ENCODE peak calls at places on chromosome 1, in nine cellular contexts. L is neural progenitor cell, N is psoas muscle, G is HepG2, Y is cardiac fibroblast, V is upper lobe of right lung, K is MM.1S, J is AG04450, T is right atrium auricular region. W is an unnamed sample.

GRCh38 chr1:56502700-56503245 is 76.6 kb downstream of the PLPP3 start:
- DNase-seq in G (peak; percentile 37), T (no peak), Y (peak; percentile 87), N (no peak), K (no peak), L (no peak), J (no peak), V (no peak), W (no peak)

GRCh38 chr1:104406731-104407130 is 657.0 kb downstream of the AMY1C start:
- DNase-seq in L (no peak), N (no peak), T (no peak), V (no peak), J (no peak), G (no peak), K (no peak), Y (no peak), W (no peak)

GRCh38 chr1:54811739-54812655 is 10.9 kb upstream of the TTC22 start:
- DNase-seq in T (no peak), N (no peak), V (no peak), L (no peak), G (no peak), J (no peak), Y (no peak), K (no peak), W (no peak)

GRCh38 chr1:226549937-226550670 is 1.5 kb downstream of the STUM start:
- DNase-seq in T (no peak), L (peak; percentile 45), Y (no peak), G (no peak), N (peak; percentile 46), K (peak; percentile 52), J (no peak), V (no peak), W (no peak)

GRCh38 chr1:48691429-48692001 is 85.2 kb downstream of the BEND5 start:
- DNase-seq in J (no peak), G (no peak), K (no peak), L (no peak), V (no peak), T (no peak), Y (no peak), N (no peak), W (no peak)

GRCh38 chr1:68232354-68233148 is at the start of gene WLS:
- DNase-seq in T (peak; percentile 73), J (peak; percentile 60), G (no peak), L (peak; percentile 93), K (peak; percentile 34), N (peak; percentile 76), Y (peak; percentile 78), V (peak; percentile 89), W (peak; percentile 55)

GRCh38 chr1:178518894-178519293 is 6.0 kb downstream of the TEX35 start:
- DNase-seq in Y (no peak), L (no peak), J (no peak), K (no peak), G (no peak), V (no peak), T (no peak), N (no peak), W (no peak)

GRCh38 chr1:223007250-223007649 is 135.8 kb downstream of the TLR5 start:
- DNase-seq in K (no peak), L (no peak), Y (no peak), V (no peak), T (no peak), N (no peak), G (peak; percentile 46), J (no peak), W (peak; percentile 22)

GRCh38 chr1:26574690-26575349 is 45.3 kb downstream of the RPS6KA1 start:
- DNase-seq in L (no peak), K (no peak), T (no peak), N (peak; percentile 39), Y (peak; percentile 49), J (no peak), V (no peak), G (no peak), W (peak; percentile 29)

GRCh38 chr1:240602189-240602588 is 9.8 kb downstream of the GREM2 start:
- DNase-seq in L (no peak), Y (peak; percentile 25), V (no peak), K (no peak), J (no peak), N (no peak), G (no peak), T (no peak), W (no peak)
- TF ChIP-seq CTCF in L (no peak), Y (no peak), V (no peak), K (peak; percentile 34), J (peak; percentile 28), N (no peak), G (no peak), T (no peak), W (no peak)

DNA sequence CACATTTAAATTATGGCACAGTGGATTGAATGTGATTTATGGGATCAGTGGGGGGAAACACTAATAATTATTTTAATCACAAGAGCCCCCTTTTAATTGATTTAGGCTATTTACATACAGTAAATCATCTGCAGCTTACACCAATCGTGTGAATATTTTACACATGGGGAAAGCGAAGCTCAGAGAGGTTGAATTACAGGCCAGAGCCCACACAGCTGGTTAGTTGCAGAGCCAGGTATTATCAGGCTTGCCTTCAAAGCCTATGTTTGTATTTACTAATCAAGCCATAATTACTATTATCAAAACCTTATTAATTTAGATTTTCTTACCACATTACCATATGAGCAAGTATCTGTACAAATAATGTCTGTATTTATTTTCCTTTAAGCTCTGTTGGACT is 749 bp downstream of the SDCCAG8 start:
- DNase-seq in V (no peak), J (no peak), L (no peak), T (no peak), K (no peak), G (no peak), N (no peak), Y (no peak), W (no peak)
- H3K4me3 ChIP-seq in V (peak overlapping the region; percentile 82), J (peak overlapping the region; percentile 80), L (peak overlapping the region; percentile 64), T (peak overlapping the region; percentile 81), K (peak overlapping the region; percentile 69), G (peak overlapping the region; percentile 79), N (peak overlapping the region; percentile 87), Y (peak overlapping the region; percentile 91), W (peak overlapping the region; percentile 89)

GRCh38 chr1:206039046-206039929 is 13.7 kb upstream of the RHEX start:
- DNase-seq in V (no peak), T (no peak), G (no peak), Y (no peak), L (peak; percentile 7), J (no peak), K (peak; percentile 79), N (no peak), W (no peak)
- TF ChIP-seq CTCF in V (no peak), T (no peak), G (no peak), Y (no peak), L (no peak), J (no peak), K (no peak), N (no peak), W (no peak)

GRCh38 chr1:157659576-157660247 is 40.9 kb downstream of the FCRL3 start:
- DNase-seq in N (no peak), Y (no peak), T (no peak), L (no peak), J (no peak), V (no peak), K (peak; percentile 91), G (no peak), W (no peak)
- H3K4me3 ChIP-seq in N (no peak overlapping the region), Y (no peak overlapping the region), T (no peak overlapping the region), L (no peak overlapping the region), J (no peak overlapping the region), V (no peak overlapping the region), K (peak overlapping the region; percentile 37), G (no peak overlapping the region), W (no peak overlapping the region)

GRCh38 chr1:14723401-14723800 is 124.9 kb downstream of the KAZN start:
- DNase-seq in K (no peak), N (no peak), V (no peak), T (no peak), L (no peak), G (no peak), Y (no peak), J (no peak), W (no peak)
- TF ChIP-seq CTCF in K (no peak), N (no peak), V (no peak), T (no peak), L (no peak), G (no peak), Y (no peak), J (no peak), W (no peak)

GRCh38 chr1:166490437-166490784 is 323.6 kb upstream of the FAM78B start:
- DNase-seq in L (no peak), J (no peak), T (no peak), V (no peak), Y (no peak), K (no peak), G (no peak), N (no peak), W (no peak)
- H3K4me3 ChIP-seq in L (no peak overlapping the region), J (no peak overlapping the region), T (no peak overlapping the region), V (peak overlapping the region; percentile 44), Y (no peak overlapping the region), K (peak overlapping the region; percentile 65), G (peak overlapping the region; percentile 59), N (peak overlapping the region; percentile 60), W (no peak overlapping the region)

DNA sequence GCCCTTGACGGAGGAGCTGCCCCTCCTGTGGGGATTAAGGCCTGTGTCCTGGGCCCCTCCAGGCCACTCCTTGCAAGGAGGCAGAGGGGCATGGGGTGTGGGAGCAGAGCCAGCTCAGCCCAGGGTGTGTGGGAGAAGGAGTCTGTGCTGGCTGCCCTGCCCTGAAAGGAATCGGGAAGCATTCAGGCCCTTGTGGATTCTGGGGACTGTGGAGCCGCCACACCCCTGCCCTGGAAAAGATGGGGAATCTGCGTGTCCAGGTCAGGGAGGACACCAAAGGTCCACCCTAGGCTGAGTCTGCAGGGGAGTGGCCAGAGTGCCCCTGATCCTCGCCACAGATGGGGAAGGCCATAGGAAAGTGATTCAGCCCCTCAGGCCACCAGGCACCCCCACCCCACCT is 16.5 kb upstream of the PRDM16 start:
- DNase-seq in Y (no peak), N (no peak), T (no peak), L (no peak), K (no peak), V (no peak), G (no peak), J (no peak), W (no peak)
- TF ChIP-seq CTCF in Y (no peak), N (no peak), T (no peak), L (no peak), K (no peak), V (no peak), G (no peak), J (no peak), W (no peak)

DNA sequence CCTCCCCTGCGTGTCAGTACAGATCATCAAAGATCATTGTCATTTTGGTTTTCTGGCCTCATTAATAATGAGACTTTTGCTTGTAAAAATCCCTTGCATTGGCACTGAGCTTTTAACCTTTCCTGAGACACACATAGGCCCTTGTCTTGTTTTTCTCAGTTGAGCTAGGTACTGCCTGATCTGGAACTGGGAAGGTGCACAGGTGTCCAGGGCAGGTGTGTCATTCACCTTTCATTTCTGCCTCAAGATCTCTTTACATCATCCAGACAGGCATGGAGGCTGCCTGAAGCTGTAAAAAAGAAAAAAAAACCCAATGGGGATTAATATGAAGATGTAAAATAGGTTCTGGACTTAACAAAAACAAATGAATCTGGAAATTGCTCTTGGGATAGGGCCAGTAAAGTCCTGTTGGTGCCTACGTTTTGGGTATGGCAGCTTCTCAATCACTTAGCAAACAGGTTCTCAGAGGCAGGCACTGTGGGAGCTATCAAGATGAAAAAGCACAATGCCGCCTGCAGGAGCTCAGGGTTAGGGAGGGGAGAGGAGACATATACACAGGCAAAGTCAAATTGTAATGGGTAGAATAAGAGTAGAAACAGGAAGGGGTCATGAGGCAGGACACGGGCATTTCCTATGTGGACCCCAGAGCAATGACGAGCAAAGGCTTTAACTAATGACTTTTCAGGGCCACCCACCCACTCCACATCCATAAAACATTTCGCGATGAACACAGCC is 1.0 kb upstream of the KCNC4 start:
- DNase-seq in K (no peak), G (no peak), Y (no peak), J (no peak), N (no peak), L (peak; percentile 23), T (no peak), V (no peak), W (no peak)
- H3K4me3 ChIP-seq in K (peak overlapping the region; percentile 59), G (peak overlapping the region; percentile 45), Y (peak overlapping the region; percentile 51), J (peak overlapping the region; percentile 60), N (peak overlapping the region; percentile 72), L (peak overlapping the region; percentile 68), T (peak overlapping the region; percentile 75), V (peak overlapping the region; percentile 75), W (peak overlapping the region; percentile 43)